ENCODE peak calls at places on chromosomes 11 and 22, in five cellular contexts. H is IMR-90, Z is HCT116, I is neural progenitor cell, E is neuronal stem cell. W is an unnamed sample.

GRCh38 chr11:21888814-21889213 is 304.1 kb upstream of the ANO5 start:
- DNase-seq in H (no peak), Z (no peak), I (no peak), E (no peak), W (no peak)

GRCh38 chr11:6610591-6610990 is 1.4 kb downstream of the TAF10 start:
- DNase-seq in H (no peak), Z (no peak), I (no peak), E (no peak), W (peak; percentile 60)

GRCh38 chr22:37176464-37177061 is 11.5 kb downstream of the C1QTNF6 start:
- DNase-seq in H (peak; percentile 78), Z (no peak), I (no peak), E (no peak), W (peak; percentile 86)

GRCh38 chr22:24894220-24894975 is 52.1 kb downstream of the LHFPL7 start:
- DNase-seq in H (peak; percentile 68), Z (peak; percentile 89), I (no peak), E (no peak), W (peak; percentile 95)

GRCh38 chr11:127105578-127105977 is 105.0 kb upstream of the KIRREL3 start:
- DNase-seq in H (no peak), Z (no peak), I (no peak), E (no peak), W (no peak)

GRCh38 chr11:86291466-86292262 is 10.4 kb upstream of the HIKESHI start:
- DNase-seq in H (peak; percentile 55), Z (peak; percentile 39), I (peak; percentile 75), E (peak; percentile 57), W (no peak)

GRCh38 chr11:125542709-125543108 is 26.6 kb upstream of the EI24 start:
- DNase-seq in H (no peak), Z (no peak), I (no peak), E (no peak), W (no peak)

GRCh38 chr11:2086239-2087040 is 52.7 kb downstream of the IGF2 start:
- DNase-seq in H (no peak), Z (no peak), I (no peak), E (no peak), W (no peak)

GRCh38 chr11:92627615-92628201 is 341.7 kb upstream of the MTNR1B start:
- DNase-seq in H (peak; percentile 31), Z (no peak), I (no peak), E (no peak), W (no peak)

GRCh38 chr11:22554221-22554620 is 71.4 kb downstream of the FANCF start:
- DNase-seq in H (no peak), Z (no peak), I (no peak), E (no peak), W (no peak)

GRCh38 chr22:44782286-44782830 is 30.0 kb downstream of the ARHGAP8 start:
- DNase-seq in H (no peak), Z (no peak), I (no peak), E (no peak), W (no peak)

GRCh38 chr11:122229611-122230386 is 113.8 kb upstream of the BLID start:
- DNase-seq in H (no peak), Z (no peak), I (peak; percentile 61), E (peak; percentile 15), W (no peak)

GRCh38 chr22:40235418-40235817 is 57.7 kb downstream of the TNRC6B start:
- DNase-seq in H (no peak), Z (no peak), I (no peak), E (no peak), W (no peak)

GRCh38 chr11:119107538-119108150 is 500 bp downstream of the C2CD2L start:
- DNase-seq in H (no peak), Z (no peak), I (peak; percentile 52), E (no peak), W (no peak)

GRCh38 chr11:47235163-47235562 is 13.5 kb downstream of the ACP2 start:
- DNase-seq in H (no peak), Z (no peak), I (no peak), E (no peak), W (no peak)

GRCh38 chr11:94700631-94701030 is 67.5 kb upstream of the AMOTL1 start:
- DNase-seq in H (peak; percentile 16), Z (no peak), I (no peak), E (no peak), W (no peak)

DNA sequence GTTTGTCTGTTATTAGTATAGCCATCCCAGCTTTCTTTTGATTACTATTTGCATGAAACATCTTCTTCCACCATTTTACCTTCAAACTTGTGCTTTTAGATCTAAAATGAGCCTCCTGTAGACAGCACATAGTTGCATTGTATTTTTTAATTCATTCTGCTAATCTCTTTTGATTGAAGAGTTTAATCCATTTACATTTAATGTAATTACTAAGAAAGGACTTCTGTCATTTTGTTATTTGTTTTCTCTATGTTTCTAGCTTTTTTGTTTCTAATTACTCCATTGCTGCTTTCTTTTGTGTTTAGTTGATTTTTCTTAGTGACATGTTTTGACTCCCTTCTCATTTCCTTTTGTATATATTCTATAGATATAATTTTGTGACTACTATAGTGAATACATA is 43.7 kb upstream of the ZBTB44 start:
- DNase-seq in H (no peak), Z (no peak), I (no peak), E (no peak), W (no peak)
- H3K9ac ChIP-seq in H (no peak overlapping the region), Z (no peak overlapping the region), I (no peak overlapping the region), E (no peak overlapping the region), W (no peak overlapping the region)

DNA sequence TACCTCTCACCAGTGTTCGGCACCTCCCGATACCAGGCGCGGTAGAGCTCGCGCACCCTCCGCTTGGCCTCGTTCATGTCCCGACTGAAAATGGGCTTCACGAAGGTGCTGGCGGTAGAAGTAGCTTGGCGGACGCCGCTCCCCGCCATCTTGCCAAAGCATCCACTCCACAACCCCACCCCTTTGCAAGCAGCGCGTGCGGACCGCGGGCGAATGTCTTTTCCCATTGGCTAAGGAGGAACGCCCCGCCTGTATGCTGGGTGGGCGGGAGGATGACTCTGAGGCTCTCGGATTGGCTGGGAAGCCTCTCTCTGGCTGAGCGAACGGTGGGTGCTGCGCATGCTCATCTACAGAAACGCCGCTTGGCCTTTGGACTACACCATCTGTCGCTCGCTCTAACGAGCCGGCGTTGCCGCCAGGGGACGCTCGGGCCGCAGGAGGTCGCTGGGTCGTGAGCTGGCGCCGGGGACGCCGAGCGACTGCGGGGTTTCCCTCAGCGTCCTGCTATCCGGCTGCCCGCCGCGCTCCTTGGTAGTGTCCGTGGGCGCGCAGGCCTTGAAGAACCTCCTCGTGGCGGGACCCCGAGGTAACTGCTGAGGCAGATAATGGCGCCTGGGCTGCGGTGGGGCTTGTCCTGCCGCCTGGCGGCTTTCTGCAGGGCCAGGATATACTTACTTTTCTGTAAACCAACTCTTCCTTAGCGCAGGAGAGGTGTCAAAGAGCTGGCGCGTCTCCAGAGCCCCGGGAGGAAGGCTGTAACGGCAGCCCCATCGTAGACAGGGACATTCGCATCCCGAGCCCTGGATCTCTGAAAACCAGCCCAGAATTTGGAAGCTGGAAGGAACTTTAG is at the start of gene NDUFA6:
- DNase-seq in H (peak; percentile 99), Z (peak; percentile 98), I (peak; percentile 99), E (peak; percentile 98), W (peak; percentile 100)
- H3K9ac ChIP-seq in H (peak within 1 kb of the TSS; percentile 85), Z (peak within 1 kb of the TSS; percentile 95), I (peak within 1 kb of the TSS; percentile 63), E (peak within 1 kb of the TSS; percentile 98), W (peak within 1 kb of the TSS; percentile 96)

DNA sequence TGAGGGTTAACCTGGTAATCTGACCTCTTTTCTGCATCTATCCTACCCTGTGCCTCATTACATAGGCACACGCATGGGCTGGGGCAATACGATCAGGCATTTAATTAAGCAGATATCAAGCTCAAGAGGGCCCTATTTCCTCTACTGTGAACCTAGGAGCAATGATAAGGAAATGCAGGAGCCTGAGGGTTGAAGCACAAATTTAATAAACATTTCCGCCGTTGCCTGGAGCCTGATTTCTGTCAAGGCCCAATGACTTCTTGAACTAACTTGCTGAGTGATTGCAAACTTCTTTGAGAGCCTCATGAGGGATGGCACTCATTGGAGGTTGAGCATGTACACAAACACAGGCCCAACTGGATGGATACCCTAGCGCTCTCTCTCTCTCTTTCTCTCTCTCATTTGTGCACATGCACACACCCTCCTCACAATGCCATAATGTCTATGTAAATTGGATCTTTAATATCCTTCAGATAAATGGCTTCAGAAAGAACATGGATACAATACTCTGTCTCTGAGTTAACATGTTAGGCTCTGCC is 597.6 kb upstream of the CADM1 start:
- DNase-seq in H (no peak), Z (no peak), I (no peak), E (no peak), W (no peak)
- H3K9ac ChIP-seq in H (no peak overlapping the region), Z (no peak overlapping the region), I (no peak overlapping the region), E (no peak overlapping the region), W (no peak overlapping the region)

GRCh38 chr22:20438066-20438677 is 547 bp upstream of the SCARF2 start:
- DNase-seq in H (peak; percentile 45), Z (no peak), I (peak; percentile 57), E (no peak), W (peak; percentile 88)
- H3K9ac ChIP-seq in H (peak overlapping the region; percentile 91), Z (no peak overlapping the region), I (no peak overlapping the region), E (peak overlapping the region; percentile 87), W (no peak overlapping the region)

DNA sequence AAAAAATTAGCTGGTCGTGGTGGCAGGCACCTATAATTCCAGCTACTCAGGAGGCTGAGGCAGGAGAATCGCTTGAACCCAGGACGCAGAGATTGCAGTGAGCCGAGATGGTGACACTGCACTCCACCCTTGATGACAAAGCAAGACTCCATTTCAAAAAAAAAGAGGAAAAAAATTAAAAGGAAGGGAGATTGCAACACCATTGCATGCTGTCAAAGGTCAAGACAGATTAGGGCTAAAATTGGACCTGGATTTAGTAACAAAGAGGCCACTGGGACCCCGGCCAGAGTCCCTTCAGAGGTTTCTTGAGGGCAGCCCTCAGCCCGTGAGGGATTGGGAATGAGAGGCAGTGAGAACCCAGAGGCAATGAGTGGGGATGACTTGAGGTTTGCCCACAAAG is 8.2 kb upstream of the MAFF start:
- DNase-seq in H (no peak), Z (no peak), I (no peak), E (no peak), W (peak; percentile 91)
- H3K9ac ChIP-seq in H (no peak overlapping the region), Z (no peak overlapping the region), I (no peak overlapping the region), E (no peak overlapping the region), W (no peak overlapping the region)

GRCh38 chr11:64291746-64292457 is 800 bp downstream of the KCNK4 start:
- DNase-seq in H (no peak), Z (no peak), I (no peak), E (no peak), W (no peak)
- H3K9ac ChIP-seq in H (no peak overlapping the region), Z (no peak overlapping the region), I (no peak overlapping the region), E (peak overlapping the region; percentile 74), W (no peak overlapping the region)

GRCh38 chr11:107591446-107592236 is 694 bp downstream of the ELMOD1 start:
- DNase-seq in H (no peak), Z (no peak), I (peak; percentile 68), E (peak; percentile 29), W (peak; percentile 75)
- H3K9ac ChIP-seq in H (peak overlapping the region; percentile 47), Z (peak overlapping the region; percentile 46), I (no peak overlapping the region), E (peak overlapping the region; percentile 46), W (no peak overlapping the region)